ENCODE peak calls at places on chromosomes 7 and 10, in ten cellular contexts. One of them, this sample, is unnamed.

GRCh38 chr7:45255187-45255586 is 97.6 kb downstream of the RAMP3 start:
- DNase-seq in ovary: no peak
- DNase-seq in A549: peak
- DNase-seq in AG04449: no peak
- DNase-seq in MCF 10A: no peak
- DNase-seq in GM10248: no peak
- DNase-seq in AG04450: no peak
- DNase-seq in neural crest cell: no peak
- DNase-seq in stomach: no peak
- DNase-seq in OCI-LY7: no peak
- DNase-seq in this sample: no peak

GRCh38 chr7:149823631-149824199 is 14.5 kb upstream of the ZNF862 start:
- DNase-seq in ovary: no peak
- DNase-seq in stomach: no peak
- DNase-seq in neural crest cell: no peak
- DNase-seq in MCF 10A: no peak
- DNase-seq in OCI-LY7: no peak
- DNase-seq in AG04450: no peak
- DNase-seq in AG04449: no peak
- DNase-seq in A549: no peak
- DNase-seq in GM10248: no peak
- DNase-seq in this sample: no peak

GRCh38 chr7:49892473-49892872 is 119.0 kb downstream of the VWC2 start:
- DNase-seq in stomach: no peak
- DNase-seq in OCI-LY7: no peak
- DNase-seq in AG04449: no peak
- DNase-seq in ovary: no peak
- DNase-seq in neural crest cell: no peak
- DNase-seq in AG04450: no peak
- DNase-seq in GM10248: no peak
- DNase-seq in MCF 10A: no peak
- DNase-seq in A549: no peak
- DNase-seq in this sample: no peak

GRCh38 chr10:712089-712488 is 22.6 kb upstream of the DIP2C start:
- DNase-seq in OCI-LY7: no peak
- DNase-seq in AG04449: no peak
- DNase-seq in ovary: no peak
- DNase-seq in A549: no peak
- DNase-seq in MCF 10A: peak
- DNase-seq in GM10248: no peak
- DNase-seq in AG04450: no peak
- DNase-seq in neural crest cell: no peak
- DNase-seq in stomach: no peak
- DNase-seq in this sample: no peak

GRCh38 chr10:133219782-133220181 is 10.2 kb upstream of the UTF1 start:
- DNase-seq in AG04450: no peak
- DNase-seq in ovary: no peak
- DNase-seq in OCI-LY7: no peak
- DNase-seq in neural crest cell: no peak
- DNase-seq in AG04449: no peak
- DNase-seq in stomach: no peak
- DNase-seq in MCF 10A: no peak
- DNase-seq in GM10248: no peak
- DNase-seq in A549: no peak
- DNase-seq in this sample: no peak

GRCh38 chr7:38584443-38585210 is 46.5 kb downstream of the AMPH start:
- DNase-seq in A549: no peak
- DNase-seq in stomach: no peak
- DNase-seq in AG04450: peak
- DNase-seq in ovary: no peak
- DNase-seq in AG04449: peak
- DNase-seq in OCI-LY7: no peak
- DNase-seq in GM10248: no peak
- DNase-seq in MCF 10A: peak
- DNase-seq in neural crest cell: no peak
- DNase-seq in this sample: no peak

GRCh38 chr7:93535616-93536015 is 38.9 kb downstream of the CALCR start:
- DNase-seq in AG04450: no peak
- DNase-seq in A549: no peak
- DNase-seq in MCF 10A: no peak
- DNase-seq in AG04449: no peak
- DNase-seq in ovary: no peak
- DNase-seq in GM10248: no peak
- DNase-seq in neural crest cell: no peak
- DNase-seq in stomach: no peak
- DNase-seq in OCI-LY7: no peak
- DNase-seq in this sample: no peak

GRCh38 chr10:118793545-118793944 is 38.8 kb upstream of the CACUL1 start:
- DNase-seq in OCI-LY7: no peak
- DNase-seq in GM10248: no peak
- DNase-seq in A549: peak
- DNase-seq in neural crest cell: no peak
- DNase-seq in stomach: no peak
- DNase-seq in AG04449: no peak
- DNase-seq in MCF 10A: peak
- DNase-seq in ovary: no peak
- DNase-seq in AG04450: no peak
- DNase-seq in this sample: no peak

GRCh38 chr7:93747019-93747418 is 143.5 kb downstream of the TFPI2 start:
- DNase-seq in GM10248: no peak
- DNase-seq in AG04449: no peak
- DNase-seq in neural crest cell: no peak
- DNase-seq in A549: no peak
- DNase-seq in stomach: no peak
- DNase-seq in ovary: no peak
- DNase-seq in MCF 10A: no peak
- DNase-seq in OCI-LY7: no peak
- DNase-seq in AG04450: no peak
- DNase-seq in this sample: no peak

GRCh38 chr7:116180302-116180701 is 30.0 kb upstream of the TES start:
- DNase-seq in AG04449: no peak
- DNase-seq in AG04450: no peak
- DNase-seq in neural crest cell: no peak
- DNase-seq in stomach: no peak
- DNase-seq in MCF 10A: peak
- DNase-seq in OCI-LY7: peak
- DNase-seq in A549: peak
- DNase-seq in GM10248: peak
- DNase-seq in ovary: no peak
- DNase-seq in this sample: no peak

GRCh38 chr10:72309290-72310240 is 35.8 kb downstream of the DDIT4 start:
- DNase-seq in ovary: peak
- DNase-seq in AG04450: no peak
- DNase-seq in GM10248: no peak
- DNase-seq in OCI-LY7: no peak
- DNase-seq in MCF 10A: no peak
- DNase-seq in neural crest cell: no peak
- DNase-seq in AG04449: no peak
- DNase-seq in stomach: peak
- DNase-seq in A549: no peak
- DNase-seq in this sample: no peak

GRCh38 chr7:132576723-132577089 is 436 bp upstream of the PLXNA4 start:
- DNase-seq in AG04450: no peak
- DNase-seq in stomach: no peak
- DNase-seq in AG04449: no peak
- DNase-seq in ovary: no peak
- DNase-seq in neural crest cell: no peak
- DNase-seq in MCF 10A: no peak
- DNase-seq in OCI-LY7: no peak
- DNase-seq in A549: no peak
- DNase-seq in GM10248: no peak
- DNase-seq in this sample: no peak

GRCh38 chr7:538764-539685 is 19.4 kb upstream of the PDGFA start:
- DNase-seq in AG04450: no peak
- DNase-seq in MCF 10A: peak
- DNase-seq in neural crest cell: no peak
- DNase-seq in ovary: no peak
- DNase-seq in stomach: no peak
- DNase-seq in A549: no peak
- DNase-seq in OCI-LY7: no peak
- DNase-seq in GM10248: no peak
- DNase-seq in AG04449: no peak
- DNase-seq in this sample: no peak

GRCh38 chr10:49594594-49594993 is 15.5 kb upstream of the SLC18A3 start:
- DNase-seq in OCI-LY7: peak
- DNase-seq in AG04449: no peak
- DNase-seq in neural crest cell: peak
- DNase-seq in ovary: no peak
- DNase-seq in AG04450: peak
- DNase-seq in GM10248: peak
- DNase-seq in MCF 10A: peak
- DNase-seq in stomach: peak
- DNase-seq in A549: peak
- DNase-seq in this sample: peak

GRCh38 chr7:102464577-102465280 is at the start of the genes ALKBH4 and LRWD1:
- DNase-seq in OCI-LY7: peak
- DNase-seq in ovary: peak
- DNase-seq in AG04449: no peak
- DNase-seq in AG04450: peak
- DNase-seq in neural crest cell: peak
- DNase-seq in MCF 10A: peak
- DNase-seq in GM10248: peak
- DNase-seq in A549: peak
- DNase-seq in stomach: peak
- DNase-seq in this sample: peak
- TF ChIP-seq CTCF in OCI-LY7: peak
- TF ChIP-seq CTCF in ovary: no peak
- TF ChIP-seq CTCF in AG04449: peak
- TF ChIP-seq CTCF in AG04450: no peak
- TF ChIP-seq CTCF in neural crest cell: peak
- TF ChIP-seq CTCF in MCF 10A: no peak
- TF ChIP-seq CTCF in GM10248: peak
- TF ChIP-seq CTCF in A549: no peak
- TF ChIP-seq CTCF in stomach: no peak
- TF ChIP-seq CTCF in this sample: peak

DNA sequence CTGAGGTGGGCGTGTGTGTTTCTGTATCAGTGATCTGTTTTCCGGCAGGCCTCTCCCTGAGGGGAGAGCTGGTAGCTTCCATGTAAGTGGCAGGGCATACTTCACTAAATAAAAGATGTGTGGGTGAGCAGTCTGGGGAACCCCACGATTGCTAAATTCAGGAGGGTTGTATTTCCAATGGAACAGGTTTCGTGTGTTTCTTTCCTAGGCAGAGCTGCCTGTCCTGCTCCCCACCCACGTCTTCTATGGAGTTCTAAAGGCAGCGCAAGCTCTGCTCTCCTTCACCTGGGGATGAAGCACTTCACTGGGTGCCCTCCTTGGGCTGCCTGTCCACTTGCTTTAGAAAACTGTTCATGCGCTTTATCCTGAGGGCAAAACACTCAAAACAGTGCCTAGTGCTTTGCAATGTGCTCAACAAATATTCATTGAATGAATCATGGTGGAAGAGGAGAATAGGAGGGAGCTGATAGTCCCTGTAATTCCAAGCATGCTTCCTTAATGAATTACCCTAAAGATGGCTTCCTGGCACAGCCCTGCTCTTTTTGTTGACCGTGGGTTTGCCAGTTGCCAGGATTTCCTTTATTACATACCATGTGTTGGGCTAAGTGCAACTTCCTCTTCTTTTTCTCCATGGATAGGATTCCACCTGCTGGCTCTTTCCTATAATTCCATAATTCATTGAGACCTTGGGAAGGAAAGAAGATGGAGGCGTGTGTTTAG is 50.6 kb upstream of the SRPK2 start:
- DNase-seq in ovary: no peak
- DNase-seq in neural crest cell: no peak
- DNase-seq in GM10248: no peak
- DNase-seq in AG04450: peak
- DNase-seq in MCF 10A: peak
- DNase-seq in A549: peak
- DNase-seq in OCI-LY7: no peak
- DNase-seq in AG04449: peak
- DNase-seq in stomach: peak
- DNase-seq in this sample: no peak
- TF ChIP-seq CTCF in ovary: no peak
- TF ChIP-seq CTCF in neural crest cell: no peak
- TF ChIP-seq CTCF in GM10248: no peak
- TF ChIP-seq CTCF in AG04450: peak
- TF ChIP-seq CTCF in MCF 10A: peak
- TF ChIP-seq CTCF in A549: no peak
- TF ChIP-seq CTCF in OCI-LY7: no peak
- TF ChIP-seq CTCF in AG04449: no peak
- TF ChIP-seq CTCF in stomach: no peak
- TF ChIP-seq CTCF in this sample: no peak

GRCh38 chr10:123278445-123278844 is 124.2 kb downstream of the BUB3 start:
- DNase-seq in neural crest cell: no peak
- DNase-seq in AG04450: no peak
- DNase-seq in ovary: no peak
- DNase-seq in AG04449: no peak
- DNase-seq in MCF 10A: no peak
- DNase-seq in stomach: no peak
- DNase-seq in GM10248: no peak
- DNase-seq in OCI-LY7: no peak
- DNase-seq in A549: no peak
- DNase-seq in this sample: no peak

GRCh38 chr10:123287594-123288247 is 133.5 kb downstream of the BUB3 start:
- DNase-seq in OCI-LY7: no peak
- DNase-seq in A549: peak
- DNase-seq in MCF 10A: peak
- DNase-seq in neural crest cell: no peak
- DNase-seq in ovary: no peak
- DNase-seq in AG04449: no peak
- DNase-seq in AG04450: no peak
- DNase-seq in GM10248: no peak
- DNase-seq in stomach: no peak
- DNase-seq in this sample: no peak

GRCh38 chr10:123289432-123289831 is 135.2 kb downstream of the BUB3 start:
- DNase-seq in AG04449: no peak
- DNase-seq in AG04450: no peak
- DNase-seq in A549: no peak
- DNase-seq in ovary: no peak
- DNase-seq in neural crest cell: no peak
- DNase-seq in MCF 10A: no peak
- DNase-seq in OCI-LY7: no peak
- DNase-seq in GM10248: no peak
- DNase-seq in stomach: no peak
- DNase-seq in this sample: no peak

GRCh38 chr10:123284022-123284421 is 129.8 kb downstream of the BUB3 start:
- DNase-seq in OCI-LY7: no peak
- DNase-seq in stomach: no peak
- DNase-seq in GM10248: no peak
- DNase-seq in AG04449: no peak
- DNase-seq in neural crest cell: no peak
- DNase-seq in AG04450: no peak
- DNase-seq in ovary: no peak
- DNase-seq in A549: peak
- DNase-seq in MCF 10A: peak
- DNase-seq in this sample: no peak
- TF ChIP-seq CTCF in OCI-LY7: peak
- TF ChIP-seq CTCF in stomach: no peak
- TF ChIP-seq CTCF in GM10248: peak
- TF ChIP-seq CTCF in AG04449: no peak
- TF ChIP-seq CTCF in neural crest cell: peak
- TF ChIP-seq CTCF in AG04450: no peak
- TF ChIP-seq CTCF in ovary: no peak
- TF ChIP-seq CTCF in A549: no peak
- TF ChIP-seq CTCF in MCF 10A: no peak
- TF ChIP-seq CTCF in this sample: no peak

DNA sequence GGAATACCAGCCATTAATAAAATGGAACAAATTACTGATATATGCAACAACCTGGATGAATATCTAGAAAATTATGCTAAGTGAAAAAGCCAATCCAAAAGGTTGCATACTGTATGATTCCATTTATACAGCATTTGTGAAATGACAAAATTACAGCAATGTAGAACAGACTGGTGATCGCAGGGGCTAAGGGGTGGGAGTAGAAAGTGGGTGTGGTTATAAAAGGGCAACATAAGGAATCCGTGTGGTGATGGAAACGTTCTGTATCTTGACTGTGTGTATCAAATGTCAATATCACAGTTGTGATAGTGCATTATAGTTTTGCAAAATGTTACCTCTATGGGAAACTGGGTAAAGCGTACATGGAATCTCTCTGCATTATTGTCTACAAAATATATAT is 15.0 kb downstream of the CEP41 start:
- DNase-seq in GM10248: no peak
- DNase-seq in ovary: no peak
- DNase-seq in OCI-LY7: no peak
- DNase-seq in neural crest cell: no peak
- DNase-seq in AG04449: no peak
- DNase-seq in MCF 10A: no peak
- DNase-seq in A549: no peak
- DNase-seq in stomach: no peak
- DNase-seq in AG04450: no peak
- DNase-seq in this sample: no peak
- TF ChIP-seq CTCF in GM10248: no peak
- TF ChIP-seq CTCF in ovary: no peak
- TF ChIP-seq CTCF in OCI-LY7: no peak
- TF ChIP-seq CTCF in neural crest cell: no peak
- TF ChIP-seq CTCF in AG04449: no peak
- TF ChIP-seq CTCF in MCF 10A: no peak
- TF ChIP-seq CTCF in A549: no peak
- TF ChIP-seq CTCF in stomach: no peak
- TF ChIP-seq CTCF in AG04450: no peak
- TF ChIP-seq CTCF in this sample: no peak

This sample was measured in mesothelial cell of epicardium.